ENCODE peak calls at places on chromosomes 3 and 15, in four cellular contexts. One of them, this sample, is unnamed.

GRCh38 chr15:85406916-85407315 is 26.5 kb downstream of the AKAP13 start:
- DNase-seq in fibroblast of pulmonary artery: peak
- DNase-seq in left ventricle myocardium inferior: no peak
- DNase-seq in kidney epithelial cell: no peak
- DNase-seq in this sample: no peak

GRCh38 chr15:64837502-64837901 is 4.2 kb upstream of the PLEKHO2 start:
- DNase-seq in fibroblast of pulmonary artery: no peak
- DNase-seq in left ventricle myocardium inferior: no peak
- DNase-seq in kidney epithelial cell: no peak
- DNase-seq in this sample: no peak

GRCh38 chr3:194872669-194872977 is 186.9 kb downstream of the FAM43A start:
- DNase-seq in fibroblast of pulmonary artery: peak
- DNase-seq in left ventricle myocardium inferior: no peak
- DNase-seq in kidney epithelial cell: no peak
- DNase-seq in this sample: no peak

GRCh38 chr3:150216041-150216811 is 191.9 kb upstream of the TSC22D2 start:
- DNase-seq in fibroblast of pulmonary artery: peak
- DNase-seq in left ventricle myocardium inferior: peak
- DNase-seq in kidney epithelial cell: no peak
- DNase-seq in this sample: peak

GRCh38 chr3:30655187-30655812 is 48.9 kb downstream of the TGFBR2 start:
- DNase-seq in fibroblast of pulmonary artery: peak
- DNase-seq in left ventricle myocardium inferior: no peak
- DNase-seq in kidney epithelial cell: no peak
- DNase-seq in this sample: no peak

GRCh38 chr15:23532019-23532418 is 33.5 kb upstream of the MKRN3 start:
- DNase-seq in fibroblast of pulmonary artery: peak
- DNase-seq in left ventricle myocardium inferior: no peak
- DNase-seq in kidney epithelial cell: no peak
- DNase-seq in this sample: no peak

GRCh38 chr3:78857494-78858111 is 910.2 kb downstream of the ROBO1 start:
- DNase-seq in fibroblast of pulmonary artery: peak
- DNase-seq in left ventricle myocardium inferior: no peak
- DNase-seq in kidney epithelial cell: no peak
- DNase-seq in this sample: no peak

GRCh38 chr15:64354683-64355558 is 1.1 kb downstream of the CSNK1G1 start:
- DNase-seq in fibroblast of pulmonary artery: no peak
- DNase-seq in left ventricle myocardium inferior: no peak
- DNase-seq in kidney epithelial cell: no peak
- DNase-seq in this sample: no peak

GRCh38 chr3:48598323-48599076 is 3.4 kb upstream of the COL7A1 start:
- DNase-seq in fibroblast of pulmonary artery: peak
- DNase-seq in left ventricle myocardium inferior: peak
- DNase-seq in kidney epithelial cell: peak
- DNase-seq in this sample: peak

GRCh38 chr15:40775740-40776536 is 6.2 kb downstream of the C15orf62 start:
- DNase-seq in fibroblast of pulmonary artery: no peak
- DNase-seq in left ventricle myocardium inferior: no peak
- DNase-seq in kidney epithelial cell: no peak
- DNase-seq in this sample: no peak

GRCh38 chr3:62710761-62711160 is 164.5 kb downstream of the CADPS start:
- DNase-seq in fibroblast of pulmonary artery: no peak
- DNase-seq in left ventricle myocardium inferior: no peak
- DNase-seq in kidney epithelial cell: no peak
- DNase-seq in this sample: no peak

GRCh38 chr3:107064445-107065060 is 312.7 kb upstream of the CCDC54 start:
- DNase-seq in fibroblast of pulmonary artery: peak
- DNase-seq in left ventricle myocardium inferior: peak
- DNase-seq in kidney epithelial cell: peak
- DNase-seq in this sample: peak

GRCh38 chr3:59289836-59290235 is 240.0 kb upstream of the CFAP20DC start:
- DNase-seq in fibroblast of pulmonary artery: no peak
- DNase-seq in left ventricle myocardium inferior: no peak
- DNase-seq in kidney epithelial cell: no peak
- DNase-seq in this sample: no peak

DNA sequence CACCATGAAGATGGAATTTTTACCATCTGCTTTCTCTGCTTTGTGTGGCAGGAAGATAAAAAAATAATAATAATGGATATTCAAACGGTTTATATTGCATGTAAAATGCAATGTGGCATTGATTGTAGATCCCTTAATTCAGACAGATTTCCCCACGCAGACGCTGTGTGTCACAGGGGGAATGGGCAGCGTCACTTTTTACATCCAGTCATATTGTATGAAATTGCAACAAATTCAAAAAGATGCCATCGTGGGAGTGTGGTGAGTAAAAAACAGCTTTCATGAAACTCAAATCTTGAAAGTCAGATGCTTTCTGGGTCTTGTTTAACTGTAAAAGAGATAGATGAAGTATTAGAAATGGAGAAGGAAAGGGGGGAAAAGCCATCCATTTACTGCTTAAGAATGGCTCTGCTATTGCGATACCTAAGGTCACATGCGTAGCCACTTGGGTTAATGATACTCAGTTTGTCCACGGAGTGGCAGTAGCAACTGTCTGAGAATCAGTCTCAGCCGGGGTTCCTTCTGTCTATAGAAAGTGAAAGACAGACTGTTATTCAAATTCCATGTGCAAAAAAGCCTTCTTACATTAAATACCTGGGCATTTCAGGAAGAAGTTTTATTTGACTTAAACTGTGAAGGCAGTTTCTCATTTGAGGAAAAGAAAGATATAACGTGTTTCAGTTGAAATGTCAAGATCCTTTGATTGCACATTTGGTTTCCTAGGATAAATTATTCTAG is 28.5 kb downstream of the BTD start:
- DNase-seq in fibroblast of pulmonary artery: peak
- DNase-seq in left ventricle myocardium inferior: no peak
- DNase-seq in kidney epithelial cell: peak
- DNase-seq in this sample: peak
- H3K4me3 ChIP-seq in fibroblast of pulmonary artery: peak
- H3K4me3 ChIP-seq in left ventricle myocardium inferior: peak
- H3K4me3 ChIP-seq in kidney epithelial cell: no peak
- H3K4me3 ChIP-seq in this sample: no peak

DNA sequence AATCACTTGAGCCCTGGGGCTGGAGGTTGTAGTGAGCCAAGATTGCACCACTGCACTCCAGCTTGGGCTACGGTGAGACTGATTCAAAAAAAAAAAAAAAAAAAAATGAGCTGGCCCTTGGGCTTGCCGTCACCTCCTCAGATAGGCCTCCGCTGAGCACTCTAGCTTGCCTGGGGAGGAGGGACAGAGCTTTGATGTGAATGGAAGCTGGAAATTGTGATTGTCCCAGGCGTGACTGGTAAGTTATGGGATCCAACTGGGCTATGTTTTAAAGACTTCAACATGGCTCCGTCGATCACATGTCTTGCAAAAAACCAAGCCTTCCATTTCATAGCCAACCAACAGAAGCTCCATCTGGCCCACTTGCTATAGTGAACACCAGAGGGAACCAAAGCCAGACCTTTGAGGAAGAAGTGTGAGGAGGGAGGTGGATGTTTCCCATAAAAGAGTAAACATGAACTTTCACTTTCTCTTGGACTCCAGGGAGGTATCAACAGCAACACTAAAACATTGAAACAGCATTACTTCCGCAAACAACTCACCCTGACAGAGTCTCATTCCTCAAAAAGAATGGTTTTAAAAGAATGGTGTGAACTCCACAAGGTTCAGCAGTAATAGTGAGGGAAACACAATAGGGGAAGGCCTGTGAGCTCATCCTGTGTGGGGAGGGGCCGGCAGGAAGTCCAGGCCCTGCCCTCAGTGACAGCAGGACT is 59.3 kb upstream of the IL12A start:
- DNase-seq in fibroblast of pulmonary artery: peak
- DNase-seq in left ventricle myocardium inferior: no peak
- DNase-seq in kidney epithelial cell: peak
- DNase-seq in this sample: no peak
- H3K4me3 ChIP-seq in fibroblast of pulmonary artery: no peak
- H3K4me3 ChIP-seq in left ventricle myocardium inferior: no peak
- H3K4me3 ChIP-seq in kidney epithelial cell: no peak
- H3K4me3 ChIP-seq in this sample: no peak

GRCh38 chr3:99637041-99637380 is 1.4 kb upstream of the COL8A1 start:
- DNase-seq in fibroblast of pulmonary artery: peak
- DNase-seq in left ventricle myocardium inferior: no peak
- DNase-seq in kidney epithelial cell: no peak
- DNase-seq in this sample: no peak
- H3K4me3 ChIP-seq in fibroblast of pulmonary artery: peak
- H3K4me3 ChIP-seq in left ventricle myocardium inferior: peak
- H3K4me3 ChIP-seq in kidney epithelial cell: peak
- H3K4me3 ChIP-seq in this sample: no peak

DNA sequence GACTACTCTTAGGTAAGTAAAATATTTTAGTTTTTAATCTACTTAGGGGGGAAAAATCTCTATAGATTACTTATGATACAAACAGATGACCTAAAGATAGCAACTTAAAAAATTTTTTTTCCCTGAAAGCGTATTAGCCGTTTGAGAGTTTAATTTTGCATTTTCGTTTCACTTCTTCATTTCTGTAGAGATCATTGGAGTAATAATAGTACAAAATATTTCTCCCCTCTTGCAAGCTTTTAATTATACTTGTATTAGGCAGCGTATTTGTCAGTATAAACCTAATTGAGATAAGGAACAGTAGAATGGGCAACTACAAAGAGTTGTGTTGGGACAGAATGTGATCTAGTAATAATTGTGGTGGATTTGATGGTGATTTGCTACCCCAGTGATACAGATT is 10.3 kb downstream of the SKIL start:
- DNase-seq in fibroblast of pulmonary artery: no peak
- DNase-seq in left ventricle myocardium inferior: no peak
- DNase-seq in kidney epithelial cell: no peak
- DNase-seq in this sample: no peak
- H3K4me3 ChIP-seq in fibroblast of pulmonary artery: no peak
- H3K4me3 ChIP-seq in left ventricle myocardium inferior: no peak
- H3K4me3 ChIP-seq in kidney epithelial cell: no peak
- H3K4me3 ChIP-seq in this sample: no peak

GRCh38 chr3:42162462-42162861 is 71.3 kb downstream of the TRAK1 start:
- DNase-seq in fibroblast of pulmonary artery: no peak
- DNase-seq in left ventricle myocardium inferior: no peak
- DNase-seq in kidney epithelial cell: no peak
- DNase-seq in this sample: no peak

GRCh38 chr3:42157915-42158538 is 66.9 kb downstream of the TRAK1 start:
- DNase-seq in fibroblast of pulmonary artery: no peak
- DNase-seq in left ventricle myocardium inferior: no peak
- DNase-seq in kidney epithelial cell: no peak
- DNase-seq in this sample: no peak

GRCh38 chr3:42161050-42161935 is 70.1 kb downstream of the TRAK1 start:
- DNase-seq in fibroblast of pulmonary artery: peak
- DNase-seq in left ventricle myocardium inferior: no peak
- DNase-seq in kidney epithelial cell: no peak
- DNase-seq in this sample: no peak

GRCh38 chr3:42159706-42160472 is 68.7 kb downstream of the TRAK1 start:
- DNase-seq in fibroblast of pulmonary artery: no peak
- DNase-seq in left ventricle myocardium inferior: peak
- DNase-seq in kidney epithelial cell: no peak
- DNase-seq in this sample: peak

GRCh38 chr3:42159147-42159546 is 68.0 kb downstream of the TRAK1 start:
- DNase-seq in fibroblast of pulmonary artery: no peak
- DNase-seq in left ventricle myocardium inferior: no peak
- DNase-seq in kidney epithelial cell: no peak
- DNase-seq in this sample: no peak
- H3K4me3 ChIP-seq in fibroblast of pulmonary artery: no peak
- H3K4me3 ChIP-seq in left ventricle myocardium inferior: no peak
- H3K4me3 ChIP-seq in kidney epithelial cell: no peak
- H3K4me3 ChIP-seq in this sample: no peak

GRCh38 chr3:28117598-28117997 is 123.8 kb upstream of the CMC1 start:
- DNase-seq in fibroblast of pulmonary artery: no peak
- DNase-seq in left ventricle myocardium inferior: no peak
- DNase-seq in kidney epithelial cell: no peak
- DNase-seq in this sample: no peak

GRCh38 chr3:28115316-28115715 is 126.1 kb upstream of the CMC1 start:
- DNase-seq in fibroblast of pulmonary artery: no peak
- DNase-seq in left ventricle myocardium inferior: no peak
- DNase-seq in kidney epithelial cell: no peak
- DNase-seq in this sample: no peak

GRCh38 chr3:28114893-28115292 is 126.5 kb upstream of the CMC1 start:
- DNase-seq in fibroblast of pulmonary artery: no peak
- DNase-seq in left ventricle myocardium inferior: no peak
- DNase-seq in kidney epithelial cell: no peak
- DNase-seq in this sample: no peak

GRCh38 chr3:28122227-28122626 is 119.2 kb upstream of the CMC1 start:
- DNase-seq in fibroblast of pulmonary artery: peak
- DNase-seq in left ventricle myocardium inferior: no peak
- DNase-seq in kidney epithelial cell: no peak
- DNase-seq in this sample: no peak

DNA sequence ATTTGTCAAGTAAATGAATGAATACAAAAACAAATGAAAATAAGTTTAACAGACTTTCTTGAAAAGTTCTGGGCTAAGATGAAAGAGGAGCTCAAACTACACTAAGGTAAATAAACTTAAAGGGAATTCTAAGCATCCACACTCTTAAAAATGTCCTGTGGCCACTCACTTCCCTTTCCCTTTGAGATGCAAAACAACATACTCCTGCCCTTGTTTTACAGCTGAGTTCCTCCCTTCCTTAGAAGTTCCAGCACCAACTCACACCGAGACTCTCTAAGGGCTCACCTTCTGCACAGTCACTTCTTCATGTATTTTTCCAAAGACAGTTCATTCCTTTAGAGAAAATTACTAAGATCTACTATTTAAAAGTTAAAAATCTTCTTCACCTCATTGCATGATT is 123.3 kb upstream of the CMC1 start:
- DNase-seq in fibroblast of pulmonary artery: no peak
- DNase-seq in left ventricle myocardium inferior: no peak
- DNase-seq in kidney epithelial cell: no peak
- DNase-seq in this sample: no peak
- H3K4me3 ChIP-seq in fibroblast of pulmonary artery: no peak
- H3K4me3 ChIP-seq in left ventricle myocardium inferior: no peak
- H3K4me3 ChIP-seq in kidney epithelial cell: no peak
- H3K4me3 ChIP-seq in this sample: no peak